ENCODE peak calls at places on chromosomes 12 and 14, in four cellular contexts. B is adrenal gland, M is mucosa of descending colon, W is PC-3. K is an unnamed sample.
A peak's percentile ranks its signal among the peaks of the same experiment; 100 is the strongest.

GRCh38 chr14:100636559-100636958 is 49.3 kb upstream of the BEGAIN start:
- DNase-seq in B (no peak), M (no peak), W (no peak), K (no peak)

GRCh38 chr12:40158592-40159111 is 52.8 kb upstream of the SLC2A13 start:
- DNase-seq in B (peak; percentile 53), M (no peak), W (no peak), K (no peak)

GRCh38 chr12:113762849-113763816 is 203.0 kb downstream of the RBM19 start:
- DNase-seq in B (no peak), M (no peak), W (no peak), K (no peak)

GRCh38 chr12:97404093-97404492 is 58.5 kb upstream of the RMST start:
- DNase-seq in B (no peak), M (no peak), W (no peak), K (no peak)

GRCh38 chr12:58888131-58888783 is 32.0 kb downstream of the LRIG3 start:
- DNase-seq in B (peak; percentile 74), M (no peak), W (no peak), K (no peak)

GRCh38 chr12:26870491-26871419 is 37.8 kb upstream of the ITPR2 start:
- DNase-seq in B (peak; percentile 84), M (peak; percentile 32), W (peak; percentile 97), K (peak; percentile 46)

GRCh38 chr12:44774815-44775411 is 101.2 kb downstream of the NELL2 start:
- DNase-seq in B (peak; percentile 56), M (peak; percentile 72), W (peak; percentile 54), K (peak; percentile 47)

GRCh38 chr12:100450726-100451125 is 22.9 kb upstream of the NR1H4 start:
- DNase-seq in B (peak; percentile 57), M (no peak), W (no peak), K (no peak)

GRCh38 chr14:61555056-61555838 is 140.1 kb upstream of the HIF1A start:
- DNase-seq in B (no peak), M (no peak), W (peak; percentile 54), K (no peak)

GRCh38 chr14:22835505-22835904 is 880 bp upstream of the MMP14 start:
- DNase-seq in B (no peak), M (no peak), W (no peak), K (no peak)

GRCh38 chr12:77315407-77315806 is 250.0 kb upstream of the E2F7 start:
- DNase-seq in B (no peak), M (no peak), W (no peak), K (no peak)

GRCh38 chr14:46861753-46862152 is 210.2 kb upstream of the RPL10L start:
- DNase-seq in B (no peak), M (no peak), W (no peak), K (no peak)

GRCh38 chr12:12207746-12208145 is 59.1 kb downstream of the LRP6 start:
- DNase-seq in B (no peak), M (no peak), W (no peak), K (no peak)

GRCh38 chr12:1351926-1352325 is 242.5 kb downstream of the FBXL14 start:
- DNase-seq in B (no peak), M (no peak), W (no peak), K (no peak)

GRCh38 chr14:64209428-64210165 is 84.6 kb downstream of the ESR2 start:
- DNase-seq in B (no peak), M (peak; percentile 32), W (no peak), K (no peak)

GRCh38 chr12:953776-954175 is 4.3 kb upstream of the RAD52 start:
- DNase-seq in B (no peak), M (no peak), W (peak; percentile 68), K (no peak)

GRCh38 chr14:73394317-73394716 is 64.0 kb downstream of the NUMB start:
- DNase-seq in B (no peak), M (no peak), W (no peak), K (no peak)

GRCh38 chr14:83217492-83217891 is 1683.8 kb upstream of the SEL1L start:
- DNase-seq in B (no peak), M (peak; percentile 32), W (peak; percentile 7), K (peak; percentile 0)

GRCh38 chr12:10501031-10501430 is 4.7 kb upstream of the EIF2S3B start:
- DNase-seq in B (no peak), M (no peak), W (peak; percentile 25), K (no peak)

GRCh38 chr12:78696267-78696666 is 168.3 kb upstream of the SYT1 start:
- DNase-seq in B (no peak), M (no peak), W (peak; percentile 76), K (no peak)

GRCh38 chr14:54763761-54764160 is 138.9 kb downstream of the GCH1 start:
- DNase-seq in B (no peak), M (no peak), W (no peak), K (no peak)
- H3K36me3 ChIP-seq in B (no peaks in the 10 kb centered on the region), M (no peaks in the 10 kb centered on the region), W (peaks cover 25% of the 10 kb centered on the region), K (no peaks in the 10 kb centered on the region)

GRCh38 chr12:13602217-13602616 is 379.2 kb downstream of the GRIN2B start:
- DNase-seq in B (no peak), M (no peak), W (no peak), K (no peak)
- H3K36me3 ChIP-seq in B (no peaks in the 10 kb centered on the region), M (no peaks in the 10 kb centered on the region), W (no peaks in the 10 kb centered on the region), K (no peaks in the 10 kb centered on the region)

DNA sequence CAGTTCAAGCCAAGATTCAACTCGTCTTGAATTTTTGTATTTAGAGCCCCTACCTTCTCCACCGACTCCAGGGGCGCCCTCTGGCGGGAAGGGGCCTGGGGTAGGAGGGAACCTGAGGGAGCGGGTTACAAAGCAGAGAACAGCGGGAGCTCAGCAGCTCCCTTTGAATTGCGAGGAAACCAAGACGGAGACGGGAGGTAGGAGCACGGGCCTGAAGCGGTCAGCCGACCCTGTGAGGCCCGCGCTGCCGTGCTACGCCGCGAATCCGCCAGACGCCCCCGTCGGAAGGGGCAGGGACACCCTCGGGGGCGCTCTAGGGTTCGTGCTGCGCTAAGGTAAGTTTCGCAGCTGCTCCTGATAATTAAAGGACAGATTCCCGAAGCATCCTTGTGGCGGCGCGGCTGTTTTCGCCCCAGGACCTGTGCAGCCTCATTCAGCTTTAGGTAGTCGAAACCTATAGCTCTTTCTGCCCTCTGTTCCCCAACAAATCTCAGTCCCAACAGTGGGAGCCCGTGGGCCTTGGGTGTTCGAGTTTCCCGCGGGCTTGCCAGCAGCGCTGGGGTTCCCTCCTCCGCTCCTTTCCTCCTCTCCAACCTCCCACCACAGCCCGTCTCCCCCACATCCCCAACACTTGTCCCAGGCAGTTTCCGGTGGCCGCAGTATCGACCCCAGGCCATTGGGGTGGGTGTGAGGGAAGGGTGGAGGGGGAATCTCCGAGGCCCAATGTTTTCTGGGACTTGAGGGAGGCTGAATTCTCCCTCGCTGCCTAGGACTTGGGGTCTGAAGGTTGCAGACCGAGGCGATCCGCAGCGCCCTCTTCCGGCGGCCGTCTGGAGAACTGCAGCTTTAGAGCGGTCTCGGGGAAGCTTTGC is 5.1 kb upstream of the NKX2-1 start:
- DNase-seq in B (no peak), M (peak; percentile 54), W (peak; percentile 62), K (no peak)
- H3K36me3 ChIP-seq in B (no peaks in the 10 kb centered on the region), M (no peaks in the 10 kb centered on the region), W (no peaks in the 10 kb centered on the region), K (no peaks in the 10 kb centered on the region)

DNA sequence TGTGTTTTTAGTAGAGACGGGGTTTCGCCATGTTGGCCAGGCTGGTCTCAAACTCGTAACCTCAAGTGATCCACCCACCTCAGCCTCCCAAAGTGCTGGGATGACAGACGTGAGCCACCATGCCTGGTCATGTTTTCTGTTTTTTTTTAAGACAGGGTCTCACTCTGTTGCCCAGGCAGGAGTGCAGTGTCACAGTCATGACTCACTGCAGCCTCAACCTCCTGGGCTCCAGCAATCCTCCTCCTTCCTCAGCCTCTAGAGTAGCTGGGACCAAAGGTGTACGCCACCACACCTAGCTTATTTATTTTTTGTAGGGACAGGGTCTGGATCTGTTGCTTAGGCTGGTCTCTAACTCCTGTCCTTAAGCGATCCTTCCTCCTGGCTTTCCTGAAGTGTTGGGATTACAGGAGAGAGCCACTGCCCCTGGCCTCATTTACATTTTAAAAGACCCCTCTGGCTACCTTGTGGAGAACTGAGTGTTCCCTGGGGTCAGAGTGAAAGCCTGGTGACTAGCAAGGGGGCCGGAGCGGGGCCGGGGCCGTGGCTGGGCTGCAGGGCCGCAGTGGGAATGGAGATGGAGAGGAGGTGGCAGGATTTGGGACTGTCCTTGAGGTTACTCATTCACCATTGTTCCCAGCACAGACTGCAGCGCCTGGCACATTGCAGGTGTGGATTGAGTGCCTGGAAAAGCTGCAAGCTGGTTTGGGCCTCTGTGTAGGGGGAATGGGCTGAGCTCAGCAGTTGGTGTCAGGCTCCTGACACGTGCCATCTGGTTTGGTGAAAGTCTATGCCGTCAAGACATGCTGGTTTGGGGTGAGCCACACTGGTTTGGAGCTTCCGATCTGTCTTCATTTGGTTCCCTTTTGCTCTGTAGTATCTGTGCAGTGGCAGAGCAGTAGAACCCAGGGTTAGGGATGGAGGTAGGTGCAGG is 18.1 kb downstream of the KMT5A start:
- DNase-seq in B (no peak), M (no peak), W (no peak), K (no peak)
- H3K36me3 ChIP-seq in B (peaks cover 53% of the 10 kb centered on the region), M (no peaks in the 10 kb centered on the region), W (peaks cover 45% of the 10 kb centered on the region), K (peaks cover 23% of the 10 kb centered on the region)

GRCh38 chr14:88597601-88598000 is 34.8 kb downstream of the ZC3H14 start:
- DNase-seq in B (no peak), M (no peak), W (no peak), K (no peak)
- H3K36me3 ChIP-seq in B (peaks cover 68% of the 10 kb centered on the region), M (no peaks in the 10 kb centered on the region), W (peaks cover 58% of the 10 kb centered on the region), K (peaks cover 26% of the 10 kb centered on the region)

DNA sequence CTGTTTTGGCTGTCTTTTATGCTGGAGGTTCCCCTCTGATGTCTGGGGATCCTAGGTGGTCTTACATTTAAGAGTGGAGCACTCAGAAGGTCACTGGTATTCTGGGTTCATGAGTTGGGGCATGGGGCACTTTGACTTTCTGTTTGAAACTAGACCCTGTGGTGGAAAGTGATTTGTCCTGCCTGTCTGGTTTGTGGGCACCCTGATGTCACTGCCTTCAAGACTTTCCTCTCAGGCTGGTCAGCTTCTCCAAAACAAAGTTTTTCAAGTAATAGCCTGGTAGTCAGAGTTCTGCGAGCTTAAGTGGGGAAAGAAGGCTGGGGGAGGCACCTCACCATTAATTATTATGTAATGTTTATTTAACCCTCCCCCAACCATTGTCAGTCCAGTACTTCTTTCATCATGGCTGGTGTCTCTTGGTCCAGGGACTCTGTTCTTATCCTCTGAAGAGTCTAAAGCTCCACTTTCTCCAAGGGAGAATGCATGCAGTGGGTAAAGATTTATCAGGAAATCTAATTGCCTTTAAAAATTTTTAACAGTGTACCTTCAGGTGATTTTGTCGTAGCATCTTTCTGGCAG is 35.3 kb downstream of the ZC3H14 start:
- DNase-seq in B (no peak), M (no peak), W (no peak), K (no peak)
- H3K36me3 ChIP-seq in B (peaks cover 73% of the 10 kb centered on the region), M (no peaks in the 10 kb centered on the region), W (peaks cover 63% of the 10 kb centered on the region), K (peaks cover 23% of the 10 kb centered on the region)

GRCh38 chr14:31319701-31320100 is 100.6 kb downstream of the HEATR5A start:
- DNase-seq in B (no peak), M (no peak), W (no peak), K (no peak)
- H3K36me3 ChIP-seq in B (peaks cover 5% of the 10 kb centered on the region), M (no peaks in the 10 kb centered on the region), W (no peaks in the 10 kb centered on the region), K (peaks cover 2% of the 10 kb centered on the region)

K was measured in small intestine.